ENCODE peak calls at places on chromosomes 13 and 19, in ten cellular contexts. Q, O, T, P, Y, K, R, F, W and I are unnamed samples.

GRCh38 chr19:3277649-3278048 is 53.2 kb downstream of the CELF5 start:
- DNase-seq in Y (no peak), R (no peak), F (no peak), Q (no peak), P (no peak), W (no peak), K (no peak), T (no peak), O (no peak), I (no peak)

GRCh38 chr19:1057185-1057857 is 9.6 kb upstream of the ARHGAP45 start:
- DNase-seq in O (peak), F (peak), Q (no peak), P (peak), Y (peak), K (no peak), R (peak), T (no peak), W (no peak), I (peak)

GRCh38 chr19:32230441-32230840 is 115.0 kb upstream of the ZNF507 start:
- DNase-seq in Q (no peak), K (no peak), Y (no peak), P (no peak), O (no peak), F (no peak), W (no peak), T (no peak), R (no peak), I (no peak)

GRCh38 chr19:4722671-4723464 is 774 bp downstream of the DPP9 start:
- DNase-seq in P (peak), K (no peak), T (no peak), W (no peak), Y (peak), R (peak), F (peak), O (no peak), Q (peak), I (peak)

GRCh38 chr19:37988758-37989635 is 82.0 kb downstream of the SIPA1L3 start:
- DNase-seq in K (no peak), Y (no peak), O (peak), R (no peak), Q (no peak), T (no peak), W (no peak), P (peak), F (no peak), I (peak)

GRCh38 chr19:43474986-43475705 is 9.7 kb upstream of the LYPD3 start:
- DNase-seq in F (peak), Y (peak), P (peak), K (peak), W (peak), T (peak), R (peak), Q (peak), O (peak), I (peak)

GRCh38 chr19:27894906-27895754 is 1317.8 kb downstream of the UQCRFS1 start:
- DNase-seq in T (no peak), O (no peak), R (no peak), W (no peak), Q (no peak), Y (no peak), P (no peak), F (no peak), K (no peak), I (no peak)

GRCh38 chr13:27619093-27619705 is 1.1 kb downstream of the LNX2 start:
- DNase-seq in P (no peak), O (no peak), W (no peak), R (peak), Y (peak), Q (no peak), T (no peak), F (peak), K (no peak), I (no peak)

GRCh38 chr13:77872995-77873394 is 45.6 kb downstream of the EDNRB start:
- DNase-seq in O (no peak), T (no peak), F (peak), R (no peak), Q (no peak), Y (peak), P (no peak), W (no peak), K (no peak), I (no peak)

GRCh38 chr13:69324109-69324886 is 783.3 kb upstream of the ATXN8OS start:
- DNase-seq in F (peak), Y (no peak), O (no peak), W (no peak), T (no peak), R (no peak), P (peak), K (no peak), Q (no peak), I (no peak)

GRCh38 chr13:65336916-65337315 is 1893.2 kb downstream of the PCDH9 start:
- DNase-seq in P (no peak), T (no peak), O (no peak), R (peak), W (no peak), K (peak), Y (peak), F (no peak), Q (no peak), I (no peak)

GRCh38 chr13:41995946-41996345 is 35.0 kb upstream of the VWA8 start:
- DNase-seq in Q (no peak), P (no peak), F (peak), Y (peak), K (no peak), T (no peak), O (no peak), R (peak), W (no peak), I (no peak)

GRCh38 chr13:25371158-25371557 is 616 bp upstream of the ATP8A2 start:
- DNase-seq in T (no peak), R (no peak), K (no peak), W (no peak), Y (no peak), F (no peak), P (no peak), O (no peak), Q (no peak), I (no peak)

GRCh38 chr19:41616785-41617621 is 9.9 kb downstream of the CEACAM4 start:
- DNase-seq in T (no peak), R (peak), F (peak), Q (no peak), W (no peak), P (peak), O (peak), K (no peak), Y (peak), I (no peak)

GRCh38 chr19:56261145-56261544 is 11.4 kb upstream of the EDDM13 start:
- DNase-seq in F (no peak), W (no peak), K (no peak), Q (no peak), P (no peak), Y (no peak), O (no peak), R (no peak), T (no peak), I (no peak)

GRCh38 chr19:14425696-14426138 is 6.6 kb upstream of the DDX39A start:
- DNase-seq in K (peak), Y (peak), P (no peak), R (peak), W (no peak), Q (no peak), O (no peak), F (no peak), T (no peak), I (no peak)

GRCh38 chr19:52691215-52691610 is 43.6 kb downstream of the ZNF611 start:
- DNase-seq in Y (no peak), R (no peak), T (peak), F (no peak), O (no peak), K (no peak), Q (no peak), W (no peak), P (peak), I (no peak)

GRCh38 chr13:46686171-46686570 is 110.8 kb downstream of the ESD start:
- DNase-seq in O (no peak), R (no peak), Y (no peak), W (no peak), F (peak), T (no peak), K (no peak), Q (no peak), P (no peak), I (no peak)

GRCh38 chr13:46685006-46685730 is 111.8 kb downstream of the ESD start:
- DNase-seq in Q (no peak), T (no peak), W (no peak), K (no peak), R (no peak), Y (no peak), F (no peak), P (no peak), O (no peak), I (no peak)

GRCh38 chr13:46682015-46682414 is 114.9 kb downstream of the ESD start:
- DNase-seq in F (no peak), Q (no peak), O (no peak), W (no peak), P (no peak), T (no peak), R (no peak), K (no peak), Y (no peak), I (no peak)

GRCh38 chr13:46683879-46684278 is 113.1 kb downstream of the ESD start:
- DNase-seq in W (no peak), Q (no peak), R (no peak), F (no peak), P (no peak), O (no peak), Y (peak), K (no peak), T (no peak), I (no peak)

GRCh38 chr13:46684287-46685001 is 112.5 kb downstream of the ESD start:
- DNase-seq in Q (no peak), F (no peak), W (no peak), P (peak), R (peak), T (no peak), O (no peak), Y (no peak), K (no peak), I (no peak)
- TF ChIP-seq CTCF in Q (peak), F (no peak), W (no peak), P (peak), R (no peak), T (peak), O (no peak), Y (no peak), K (peak), I (no peak)

GRCh38 chr13:44951184-44951583 is 38.1 kb downstream of the NUFIP1 start:
- DNase-seq in Q (no peak), F (no peak), Y (peak), K (no peak), W (no peak), T (no peak), P (no peak), R (no peak), O (no peak), I (no peak)
- H3K27ac ChIP-seq in Q (no peak), F (no peak), Y (no peak), K (no peak), W (no peak), T (no peak), P (no peak), R (no peak), O (no peak), I (no peak)

GRCh38 chr19:48634036-48634342 is 3.2 kb downstream of the DBP start:
- DNase-seq in T (no peak), F (no peak), P (no peak), K (no peak), W (no peak), O (no peak), Y (no peak), R (no peak), Q (no peak), I (no peak)

GRCh38 chr19:48633148-48634035 is 3.8 kb downstream of the DBP start:
- DNase-seq in T (no peak), P (no peak), Y (no peak), K (no peak), R (no peak), O (no peak), F (no peak), Q (no peak), W (no peak), I (no peak)

GRCh38 chr19:48634424-48635262 is 2.5 kb downstream of the DBP start:
- DNase-seq in F (peak), Y (peak), K (peak), Q (peak), P (peak), O (peak), W (peak), T (peak), R (peak), I (peak)

GRCh38 chr19:48631254-48631653 is 5.9 kb downstream of the DBP start:
- DNase-seq in T (no peak), K (no peak), O (no peak), W (no peak), R (no peak), F (no peak), Y (no peak), P (no peak), Q (no peak), I (peak)

GRCh38 chr19:48632692-48633147 is 4.5 kb downstream of the DBP start:
- DNase-seq in F (no peak), R (no peak), P (no peak), Y (peak), K (no peak), W (no peak), T (no peak), O (no peak), Q (no peak), I (no peak)
- H3K4me3 ChIP-seq in F (no peak), R (no peak), P (no peak), Y (no peak), K (no peak), W (no peak), T (peak), O (no peak), Q (no peak), I (no peak)

GRCh38 chr19:45152504-45153338 is 8.1 kb downstream of the NKPD1 start:
- DNase-seq in W (no peak), T (peak), Q (peak), P (peak), K (no peak), R (peak), F (no peak), O (peak), Y (peak), I (no peak)
- TF ChIP-seq CTCF in W (no peak), T (no peak), Q (no peak), P (peak), K (no peak), R (no peak), F (no peak), O (no peak), Y (no peak), I (no peak)

DNA sequence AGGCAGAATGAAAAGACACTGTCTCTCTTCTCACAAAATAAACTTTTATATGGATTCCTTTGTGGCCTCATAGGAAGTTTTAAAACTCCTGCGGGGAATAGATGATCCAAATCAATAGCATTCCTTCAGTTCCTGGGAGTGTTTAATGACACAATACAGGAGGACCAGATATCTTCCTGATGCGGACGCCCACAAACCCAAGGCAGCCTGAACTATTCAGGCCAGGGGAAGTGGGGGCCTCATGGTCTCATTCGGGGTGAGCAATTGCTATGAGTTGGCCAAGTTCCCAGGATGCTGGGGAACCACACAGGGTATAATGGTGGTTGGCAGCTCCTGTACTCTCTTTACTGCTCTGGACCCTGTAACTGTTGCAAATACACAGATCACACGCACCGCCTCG is 401.2 kb downstream of the IRS2 start:
- DNase-seq in Y (peak), Q (no peak), F (no peak), T (no peak), R (peak), O (no peak), P (no peak), K (no peak), W (no peak), I (no peak)
- H3K27ac ChIP-seq in Y (no peak), Q (no peak), F (no peak), T (no peak), R (no peak), O (peak), P (no peak), K (no peak), W (no peak), I (no peak)

GRCh38 chr19:12918253-12918652 is 840 bp downstream of the SYCE2 start:
- DNase-seq in P (no peak), K (no peak), Y (no peak), Q (no peak), R (no peak), F (no peak), W (no peak), T (no peak), O (no peak), I (no peak)

GRCh38 chr19:12913011-12913561 is 6.0 kb downstream of the SYCE2 start:
- DNase-seq in Q (peak), O (no peak), Y (peak), R (peak), P (peak), K (peak), F (peak), T (peak), W (no peak), I (no peak)

GRCh38 chr19:12913871-12914690 is 5.0 kb downstream of the SYCE2 start:
- DNase-seq in K (no peak), Q (no peak), F (no peak), O (peak), R (peak), P (peak), Y (no peak), W (no peak), T (no peak), I (no peak)
- H3K4me3 ChIP-seq in K (no peak), Q (no peak), F (no peak), O (no peak), R (no peak), P (no peak), Y (no peak), W (no peak), T (no peak), I (no peak)